ENCODE peak calls at places on chromosomes 3 and 15, in nine cellular contexts. One of them, this sample, is unnamed.
A peak's percentile ranks its signal among the peaks of the same experiment; 100 is the strongest.

GRCh38 chr15:84734794-84735479 is 13.5 kb upstream of the ZNF592 start:
- DNase-seq in substantia nigra: no peak
- DNase-seq in CD8-positive, alpha-beta memory T cell: peak; percentile 82
- DNase-seq in CD4-positive, alpha-beta T cell: peak; percentile 70
- DNase-seq in brain microvascular endothelial cell: peak; percentile 54
- DNase-seq in neural progenitor cell: peak; percentile 71
- DNase-seq in right atrium auricular region: no peak
- DNase-seq in RWPE1: no peak
- DNase-seq in AG04450: no peak
- DNase-seq in this sample: peak; percentile 80

GRCh38 chr3:40843851-40844548 is 319.2 kb downstream of the ZNF621 start:
- DNase-seq in substantia nigra: no peak
- DNase-seq in CD8-positive, alpha-beta memory T cell: no peak
- DNase-seq in CD4-positive, alpha-beta T cell: no peak
- DNase-seq in brain microvascular endothelial cell: no peak
- DNase-seq in neural progenitor cell: no peak
- DNase-seq in right atrium auricular region: no peak
- DNase-seq in RWPE1: peak; percentile 41
- DNase-seq in AG04450: no peak
- DNase-seq in this sample: no peak

GRCh38 chr3:25035511-25035910 is 392.6 kb upstream of the RARB start:
- DNase-seq in substantia nigra: no peak
- DNase-seq in CD8-positive, alpha-beta memory T cell: no peak
- DNase-seq in CD4-positive, alpha-beta T cell: no peak
- DNase-seq in brain microvascular endothelial cell: no peak
- DNase-seq in neural progenitor cell: no peak
- DNase-seq in right atrium auricular region: no peak
- DNase-seq in RWPE1: no peak
- DNase-seq in AG04450: no peak
- DNase-seq in this sample: no peak

GRCh38 chr15:39936187-39936586 is 2.3 kb downstream of the EIF2AK4 start:
- DNase-seq in substantia nigra: no peak
- DNase-seq in CD8-positive, alpha-beta memory T cell: no peak
- DNase-seq in CD4-positive, alpha-beta T cell: no peak
- DNase-seq in brain microvascular endothelial cell: no peak
- DNase-seq in neural progenitor cell: no peak
- DNase-seq in right atrium auricular region: no peak
- DNase-seq in RWPE1: peak; percentile 69
- DNase-seq in AG04450: no peak
- DNase-seq in this sample: no peak

GRCh38 chr15:98504998-98505397 is 143.3 kb upstream of the IGF1R start:
- DNase-seq in substantia nigra: no peak
- DNase-seq in CD8-positive, alpha-beta memory T cell: no peak
- DNase-seq in CD4-positive, alpha-beta T cell: no peak
- DNase-seq in brain microvascular endothelial cell: no peak
- DNase-seq in neural progenitor cell: no peak
- DNase-seq in right atrium auricular region: no peak
- DNase-seq in RWPE1: no peak
- DNase-seq in AG04450: no peak
- DNase-seq in this sample: no peak

GRCh38 chr3:64082917-64083587 is 59.8 kb upstream of the PSMD6 start:
- DNase-seq in substantia nigra: no peak
- DNase-seq in CD8-positive, alpha-beta memory T cell: no peak
- DNase-seq in CD4-positive, alpha-beta T cell: no peak
- DNase-seq in brain microvascular endothelial cell: no peak
- DNase-seq in neural progenitor cell: no peak
- DNase-seq in right atrium auricular region: no peak
- DNase-seq in RWPE1: no peak
- DNase-seq in AG04450: no peak
- DNase-seq in this sample: no peak

GRCh38 chr3:23685484-23686258 is 120.1 kb upstream of the UBE2E1 start:
- DNase-seq in substantia nigra: no peak
- DNase-seq in CD8-positive, alpha-beta memory T cell: no peak
- DNase-seq in CD4-positive, alpha-beta T cell: no peak
- DNase-seq in brain microvascular endothelial cell: peak; percentile 99
- DNase-seq in neural progenitor cell: no peak
- DNase-seq in right atrium auricular region: peak; percentile 87
- DNase-seq in RWPE1: peak; percentile 91
- DNase-seq in AG04450: peak; percentile 92
- DNase-seq in this sample: no peak

GRCh38 chr15:67185051-67185450 is 69.4 kb downstream of the AAGAB start:
- DNase-seq in substantia nigra: no peak
- DNase-seq in CD8-positive, alpha-beta memory T cell: no peak
- DNase-seq in CD4-positive, alpha-beta T cell: no peak
- DNase-seq in brain microvascular endothelial cell: no peak
- DNase-seq in neural progenitor cell: no peak
- DNase-seq in right atrium auricular region: peak; percentile 56
- DNase-seq in RWPE1: no peak
- DNase-seq in AG04450: no peak
- DNase-seq in this sample: no peak

GRCh38 chr3:181695661-181696491 is 15.8 kb upstream of the SOX2 start:
- DNase-seq in substantia nigra: no peak
- DNase-seq in CD8-positive, alpha-beta memory T cell: no peak
- DNase-seq in CD4-positive, alpha-beta T cell: no peak
- DNase-seq in brain microvascular endothelial cell: no peak
- DNase-seq in neural progenitor cell: peak; percentile 63
- DNase-seq in right atrium auricular region: no peak
- DNase-seq in RWPE1: no peak
- DNase-seq in AG04450: no peak
- DNase-seq in this sample: peak; percentile 51

GRCh38 chr3:114418724-114419543 is 125.1 kb downstream of the TIGIT start:
- DNase-seq in substantia nigra: no peak
- DNase-seq in CD8-positive, alpha-beta memory T cell: no peak
- DNase-seq in CD4-positive, alpha-beta T cell: no peak
- DNase-seq in brain microvascular endothelial cell: peak; percentile 43
- DNase-seq in neural progenitor cell: peak; percentile 69
- DNase-seq in right atrium auricular region: no peak
- DNase-seq in RWPE1: peak; percentile 50
- DNase-seq in AG04450: peak; percentile 87
- DNase-seq in this sample: no peak

GRCh38 chr3:164458986-164459385 is 619.3 kb downstream of the SI start:
- DNase-seq in substantia nigra: no peak
- DNase-seq in CD8-positive, alpha-beta memory T cell: no peak
- DNase-seq in CD4-positive, alpha-beta T cell: no peak
- DNase-seq in brain microvascular endothelial cell: peak; percentile 91
- DNase-seq in neural progenitor cell: no peak
- DNase-seq in right atrium auricular region: no peak
- DNase-seq in RWPE1: no peak
- DNase-seq in AG04450: no peak
- DNase-seq in this sample: no peak

GRCh38 chr15:58988011-58988785 is 735 bp downstream of the RNF111 start:
- DNase-seq in substantia nigra: no peak
- DNase-seq in CD8-positive, alpha-beta memory T cell: peak; percentile 67
- DNase-seq in CD4-positive, alpha-beta T cell: peak; percentile 62
- DNase-seq in brain microvascular endothelial cell: peak; percentile 12
- DNase-seq in neural progenitor cell: peak; percentile 87
- DNase-seq in right atrium auricular region: peak; percentile 61
- DNase-seq in RWPE1: peak; percentile 76
- DNase-seq in AG04450: no peak
- DNase-seq in this sample: peak; percentile 86

GRCh38 chr15:36658321-36658720 is 78.9 kb downstream of the CDIN1 start:
- DNase-seq in substantia nigra: no peak
- DNase-seq in CD8-positive, alpha-beta memory T cell: no peak
- DNase-seq in CD4-positive, alpha-beta T cell: no peak
- DNase-seq in brain microvascular endothelial cell: no peak
- DNase-seq in neural progenitor cell: no peak
- DNase-seq in right atrium auricular region: no peak
- DNase-seq in RWPE1: peak; percentile 49
- DNase-seq in AG04450: no peak
- DNase-seq in this sample: no peak

GRCh38 chr3:125383744-125384143 is 8.6 kb upstream of the ZNF148 start:
- DNase-seq in substantia nigra: no peak
- DNase-seq in CD8-positive, alpha-beta memory T cell: no peak
- DNase-seq in CD4-positive, alpha-beta T cell: no peak
- DNase-seq in brain microvascular endothelial cell: no peak
- DNase-seq in neural progenitor cell: no peak
- DNase-seq in right atrium auricular region: no peak
- DNase-seq in RWPE1: no peak
- DNase-seq in AG04450: no peak
- DNase-seq in this sample: no peak

GRCh38 chr3:19934098-19934566 is at the start of gene EFHB:
- DNase-seq in substantia nigra: no peak
- DNase-seq in CD8-positive, alpha-beta memory T cell: no peak
- DNase-seq in CD4-positive, alpha-beta T cell: no peak
- DNase-seq in brain microvascular endothelial cell: peak; percentile 15
- DNase-seq in neural progenitor cell: peak; percentile 86
- DNase-seq in right atrium auricular region: no peak
- DNase-seq in RWPE1: peak; percentile 9
- DNase-seq in AG04450: no peak
- DNase-seq in this sample: peak; percentile 71

GRCh38 chr3:174016186-174016585 is 618.6 kb downstream of the NLGN1 start:
- DNase-seq in substantia nigra: no peak
- DNase-seq in CD8-positive, alpha-beta memory T cell: no peak
- DNase-seq in CD4-positive, alpha-beta T cell: no peak
- DNase-seq in brain microvascular endothelial cell: peak; percentile 74
- DNase-seq in neural progenitor cell: no peak
- DNase-seq in right atrium auricular region: no peak
- DNase-seq in RWPE1: no peak
- DNase-seq in AG04450: peak; percentile 33
- DNase-seq in this sample: no peak

GRCh38 chr3:103613738-103614137 is 1178.9 kb downstream of the ZPLD1 start:
- DNase-seq in substantia nigra: no peak
- DNase-seq in CD8-positive, alpha-beta memory T cell: no peak
- DNase-seq in CD4-positive, alpha-beta T cell: no peak
- DNase-seq in brain microvascular endothelial cell: no peak
- DNase-seq in neural progenitor cell: no peak
- DNase-seq in right atrium auricular region: no peak
- DNase-seq in RWPE1: no peak
- DNase-seq in AG04450: no peak
- DNase-seq in this sample: no peak

GRCh38 chr3:64049136-64049535 is 25.8 kb upstream of the PSMD6 start:
- DNase-seq in substantia nigra: no peak
- DNase-seq in CD8-positive, alpha-beta memory T cell: no peak
- DNase-seq in CD4-positive, alpha-beta T cell: no peak
- DNase-seq in brain microvascular endothelial cell: peak; percentile 31
- DNase-seq in neural progenitor cell: no peak
- DNase-seq in right atrium auricular region: no peak
- DNase-seq in RWPE1: no peak
- DNase-seq in AG04450: no peak
- DNase-seq in this sample: no peak

GRCh38 chr15:78101423-78102105 is 9.2 kb downstream of the SH2D7 start:
- DNase-seq in substantia nigra: no peak
- DNase-seq in CD8-positive, alpha-beta memory T cell: peak; percentile 25
- DNase-seq in CD4-positive, alpha-beta T cell: no peak
- DNase-seq in brain microvascular endothelial cell: no peak
- DNase-seq in neural progenitor cell: no peak
- DNase-seq in right atrium auricular region: no peak
- DNase-seq in RWPE1: no peak
- DNase-seq in AG04450: no peak
- DNase-seq in this sample: no peak

GRCh38 chr3:14210281-14210670 is 31.7 kb downstream of the LSM3 start:
- DNase-seq in substantia nigra: no peak
- DNase-seq in CD8-positive, alpha-beta memory T cell: no peak
- DNase-seq in CD4-positive, alpha-beta T cell: no peak
- DNase-seq in brain microvascular endothelial cell: no peak
- DNase-seq in neural progenitor cell: no peak
- DNase-seq in right atrium auricular region: no peak
- DNase-seq in RWPE1: no peak
- DNase-seq in AG04450: no peak
- DNase-seq in this sample: no peak
- H3K27ac ChIP-seq in substantia nigra: no peak overlapping the region
- H3K27ac ChIP-seq in CD8-positive, alpha-beta memory T cell: no peak overlapping the region
- H3K27ac ChIP-seq in CD4-positive, alpha-beta T cell: no peak overlapping the region
- H3K27ac ChIP-seq in brain microvascular endothelial cell: peak overlapping the region; percentile 48
- H3K27ac ChIP-seq in neural progenitor cell: no peak overlapping the region
- H3K27ac ChIP-seq in right atrium auricular region: no peak overlapping the region
- H3K27ac ChIP-seq in RWPE1: no peak overlapping the region
- H3K27ac ChIP-seq in AG04450: peak overlapping the region; percentile 77
- H3K27ac ChIP-seq in this sample: no peak overlapping the region

DNA sequence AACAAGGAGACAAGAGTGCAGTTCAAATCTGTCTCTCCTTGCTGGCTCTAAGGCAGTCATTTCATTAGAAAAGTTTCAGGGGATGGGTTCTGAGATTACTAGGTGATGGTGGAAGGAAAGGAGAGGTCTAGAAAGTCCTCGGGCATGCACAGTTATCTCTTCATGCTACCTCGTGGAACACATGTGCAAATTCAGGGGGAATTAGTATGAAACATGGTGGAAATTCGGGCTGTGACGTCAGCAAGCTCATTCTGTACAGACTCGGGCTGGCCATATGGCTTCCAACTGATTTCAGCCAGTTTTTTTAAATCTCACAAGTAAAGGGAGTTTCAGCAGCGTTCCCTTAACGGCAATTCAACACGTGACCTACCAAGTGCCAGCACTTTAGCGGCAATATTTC is 251.1 kb downstream of the TBL1XR1 start:
- DNase-seq in substantia nigra: no peak
- DNase-seq in CD8-positive, alpha-beta memory T cell: no peak
- DNase-seq in CD4-positive, alpha-beta T cell: no peak
- DNase-seq in brain microvascular endothelial cell: no peak
- DNase-seq in neural progenitor cell: no peak
- DNase-seq in right atrium auricular region: no peak
- DNase-seq in RWPE1: no peak
- DNase-seq in AG04450: no peak
- DNase-seq in this sample: no peak
- H3K27ac ChIP-seq in substantia nigra: no peak overlapping the region
- H3K27ac ChIP-seq in CD8-positive, alpha-beta memory T cell: no peak overlapping the region
- H3K27ac ChIP-seq in CD4-positive, alpha-beta T cell: no peak overlapping the region
- H3K27ac ChIP-seq in brain microvascular endothelial cell: no peak overlapping the region
- H3K27ac ChIP-seq in neural progenitor cell: no peak overlapping the region
- H3K27ac ChIP-seq in right atrium auricular region: no peak overlapping the region
- H3K27ac ChIP-seq in RWPE1: no peak overlapping the region
- H3K27ac ChIP-seq in AG04450: no peak overlapping the region
- H3K27ac ChIP-seq in this sample: no peak overlapping the region

DNA sequence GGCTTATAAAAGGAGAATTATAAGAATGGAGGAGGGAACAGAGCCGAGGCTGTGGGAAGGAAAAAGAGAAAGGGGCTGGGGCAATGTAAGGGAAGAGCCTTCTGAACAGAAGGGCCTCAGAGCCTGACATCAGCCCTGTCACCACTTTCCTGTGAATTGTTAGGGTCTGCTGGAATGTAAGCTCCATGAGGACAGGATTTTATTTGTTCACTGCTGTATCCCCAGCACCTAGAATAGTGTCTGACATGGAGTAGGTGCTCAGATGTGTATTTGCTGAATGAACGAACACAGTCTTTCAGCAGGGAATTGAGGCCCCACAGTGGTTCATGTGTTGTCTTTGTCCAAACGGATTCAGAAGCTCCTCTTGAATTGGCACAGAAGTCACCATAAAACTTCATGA is 251.5 kb downstream of the OPA1 start:
- DNase-seq in substantia nigra: no peak
- DNase-seq in CD8-positive, alpha-beta memory T cell: no peak
- DNase-seq in CD4-positive, alpha-beta T cell: no peak
- DNase-seq in brain microvascular endothelial cell: no peak
- DNase-seq in neural progenitor cell: no peak
- DNase-seq in right atrium auricular region: no peak
- DNase-seq in RWPE1: no peak
- DNase-seq in AG04450: no peak
- DNase-seq in this sample: no peak
- H3K27ac ChIP-seq in substantia nigra: no peak overlapping the region
- H3K27ac ChIP-seq in CD8-positive, alpha-beta memory T cell: peak overlapping the region; percentile 76
- H3K27ac ChIP-seq in CD4-positive, alpha-beta T cell: no peak overlapping the region
- H3K27ac ChIP-seq in brain microvascular endothelial cell: no peak overlapping the region
- H3K27ac ChIP-seq in neural progenitor cell: no peak overlapping the region
- H3K27ac ChIP-seq in right atrium auricular region: no peak overlapping the region
- H3K27ac ChIP-seq in RWPE1: no peak overlapping the region
- H3K27ac ChIP-seq in AG04450: no peak overlapping the region
- H3K27ac ChIP-seq in this sample: peak overlapping the region; percentile 73

DNA sequence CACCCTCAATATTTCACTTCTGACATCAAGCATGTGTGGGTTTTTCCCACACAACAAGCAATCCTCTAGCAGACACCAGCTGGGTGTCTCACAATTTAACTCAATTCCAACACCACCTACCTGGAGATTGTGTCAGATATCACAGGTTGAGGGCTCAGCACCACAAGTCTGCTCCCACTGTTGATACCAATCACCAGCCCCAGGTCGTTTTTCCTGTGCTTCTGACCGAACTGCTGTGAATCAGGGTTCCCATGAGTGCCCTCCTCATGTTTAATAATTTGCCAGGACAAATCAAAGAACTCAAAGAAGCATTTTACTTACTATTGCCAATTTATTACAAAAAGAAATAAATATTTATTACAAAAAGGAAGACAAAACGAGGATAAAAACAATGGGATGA is 25.0 kb upstream of the PRR20G start:
- DNase-seq in substantia nigra: no peak
- DNase-seq in CD8-positive, alpha-beta memory T cell: no peak
- DNase-seq in CD4-positive, alpha-beta T cell: no peak
- DNase-seq in brain microvascular endothelial cell: no peak
- DNase-seq in neural progenitor cell: no peak
- DNase-seq in right atrium auricular region: no peak
- DNase-seq in RWPE1: no peak
- DNase-seq in AG04450: no peak
- DNase-seq in this sample: no peak
- H3K27ac ChIP-seq in substantia nigra: no peak overlapping the region
- H3K27ac ChIP-seq in CD8-positive, alpha-beta memory T cell: no peak overlapping the region
- H3K27ac ChIP-seq in CD4-positive, alpha-beta T cell: no peak overlapping the region
- H3K27ac ChIP-seq in brain microvascular endothelial cell: no peak overlapping the region
- H3K27ac ChIP-seq in neural progenitor cell: no peak overlapping the region
- H3K27ac ChIP-seq in right atrium auricular region: no peak overlapping the region
- H3K27ac ChIP-seq in RWPE1: no peak overlapping the region
- H3K27ac ChIP-seq in AG04450: no peak overlapping the region
- H3K27ac ChIP-seq in this sample: no peak overlapping the region

This sample was measured in lower lobe of right lung.